ENCODE peak calls at places on chromosome 1, in five cellular contexts. I is prostate gland, K is Panc1, X is stomach, L is endothelial cell of umbilical vein. F is an unnamed sample. For H3K4me1, the result is how much of the 10 kb centered on the place peaks cover.

GRCh38 chr1:145858238-145858936 is 494 bp downstream of the PIAS3 start:
- DNase-seq in X (peak), K (no peak), L (no peak), I (peak), F (peak)

GRCh38 chr1:1826356-1827088 is 48.3 kb upstream of the NADK start:
- DNase-seq in X (no peak), I (no peak), K (no peak), L (no peak), F (no peak)

GRCh38 chr1:206041640-206042039 is 11.3 kb upstream of the RHEX start:
- DNase-seq in I (peak), X (no peak), K (no peak), L (no peak), F (no peak)

GRCh38 chr1:62286778-62287224 is 32.4 kb downstream of the KANK4 start:
- DNase-seq in X (no peak), L (no peak), I (peak), K (no peak), F (no peak)

GRCh38 chr1:3168678-3169077 is 99.7 kb downstream of the PRDM16 start:
- DNase-seq in I (no peak), K (no peak), L (no peak), X (peak), F (peak)

GRCh38 chr1:201088901-201089525 is 23.2 kb downstream of the CACNA1S start:
- DNase-seq in K (no peak), I (no peak), L (no peak), X (no peak), F (peak)

GRCh38 chr1:236759252-236759859 is 35.7 kb upstream of the MTR start:
- DNase-seq in X (no peak), L (peak), I (no peak), K (peak), F (no peak)

GRCh38 chr1:207084701-207085180 is 3.9 kb upstream of the C4BPB start:
- DNase-seq in X (peak), I (peak), K (peak), L (peak), F (peak)

GRCh38 chr1:168629466-168629865 is 53.1 kb downstream of the XCL1 start:
- DNase-seq in K (no peak), I (no peak), L (no peak), X (no peak), F (no peak)

GRCh38 chr1:37465596-37466517 is 8.5 kb upstream of the ZC3H12A start:
- DNase-seq in X (no peak), L (no peak), K (no peak), I (no peak), F (no peak)

GRCh38 chr1:51061231-51061943 is 40.6 kb upstream of the C1orf185 start:
- DNase-seq in I (no peak), X (no peak), K (no peak), L (no peak), F (no peak)

GRCh38 chr1:236484310-236484971 is 39.3 kb upstream of the LGALS8 start:
- DNase-seq in L (no peak), K (no peak), I (no peak), X (no peak), F (no peak)

GRCh38 chr1:3749512-3749911 is 2.7 kb upstream of the CCDC27 start:
- DNase-seq in X (no peak), L (no peak), K (no peak), I (no peak), F (no peak)

GRCh38 chr1:159141584-159142518 is 29.6 kb upstream of the CADM3 start:
- DNase-seq in X (no peak), L (peak), I (no peak), K (no peak), F (no peak)

GRCh38 chr1:200979574-200980451 is 43.7 kb downstream of the KIF21B start:
- DNase-seq in I (no peak), L (peak), K (no peak), X (peak), F (peak)

GRCh38 chr1:246583448-246584185 is 17.4 kb downstream of the CNST start:
- DNase-seq in I (no peak), X (peak), L (peak), K (no peak), F (peak)

GRCh38 chr1:96416111-96416595 is 305.4 kb upstream of the PTBP2 start:
- DNase-seq in I (no peak), K (peak), X (no peak), L (peak), F (no peak)

GRCh38 chr1:1937061-1937460 is 18.0 kb upstream of the TMEM52 start:
- DNase-seq in K (no peak), L (no peak), I (no peak), X (no peak), F (no peak)

GRCh38 chr1:30407862-30408580 is 315.4 kb downstream of the MATN1 start:
- DNase-seq in X (peak), K (no peak), I (no peak), L (no peak), F (no peak)

GRCh38 chr1:166261511-166261910 is 94.7 kb upstream of the FAM78B start:
- DNase-seq in X (no peak), K (no peak), I (no peak), L (no peak), F (no peak)

GRCh38 chr1:35559317-35559944 is 1.8 kb downstream of the NCDN start:
- DNase-seq in X (no peak), I (no peak), L (no peak), K (no peak), F (no peak)

GRCh38 chr1:83693409-83694126 is 305.4 kb downstream of the TTLL7 start:
- DNase-seq in K (no peak), I (no peak), X (no peak), L (peak), F (no peak)

GRCh38 chr1:21955474-21956281 is 18.6 kb upstream of the HSPG2 start:
- DNase-seq in K (no peak), L (no peak), I (no peak), X (no peak), F (peak)

GRCh38 chr1:1602941-1603506 is 3.1 kb upstream of the FNDC10 start:
- DNase-seq in K (no peak), L (no peak), I (no peak), X (no peak), F (peak)

GRCh38 chr1:89022167-89022959 is at the start of gene GBP3:
- DNase-seq in I (no peak), L (peak), K (peak), X (no peak), F (no peak)

GRCh38 chr1:66445492-66446181 is 88.3 kb upstream of the SGIP1 start:
- DNase-seq in K (no peak), I (no peak), L (peak), X (peak), F (peak)

GRCh38 chr1:114455102-114455785 is 55.8 kb downstream of the TRIM33 start:
- DNase-seq in X (no peak), L (peak), K (no peak), I (no peak), F (no peak)

GRCh38 chr1:35043498-35043897 is 11.8 kb upstream of the ZMYM6 start:
- DNase-seq in I (no peak), K (no peak), X (no peak), L (no peak), F (no peak)

GRCh38 chr1:193486671-193487229 is 300.3 kb upstream of the B3GALT2 start:
- DNase-seq in L (no peak), K (no peak), I (no peak), X (no peak), F (no peak)

GRCh38 chr1:224739997-224740687 is 124.0 kb downstream of the CNIH3 start:
- DNase-seq in I (no peak), K (no peak), X (no peak), L (no peak), F (no peak)

GRCh38 chr1:180230791-180231505 is 884 bp downstream of the LHX4 start:
- DNase-seq in K (no peak), X (no peak), I (no peak), L (peak), F (peak)

GRCh38 chr1:171841931-171842723 is 829 bp downstream of the DNM3 start:
- DNase-seq in I (no peak), K (no peak), L (peak), X (no peak), F (peak)

GRCh38 chr1:199687321-199687720 is 340.2 kb upstream of the NR5A2 start:
- DNase-seq in K (no peak), X (no peak), I (no peak), L (peak), F (no peak)

GRCh38 chr1:219990782-219991510 is 55.4 kb downstream of the EPRS1 start:
- DNase-seq in L (peak), K (peak), I (no peak), X (no peak), F (no peak)

GRCh38 chr1:115839706-115840095 is 1.2 kb downstream of the NHLH2 start:
- DNase-seq in X (no peak), L (no peak), I (no peak), K (no peak), F (no peak)

GRCh38 chr1:43993206-43993914 is 2.0 kb downstream of the CCDC24 start:
- DNase-seq in L (no peak), X (no peak), K (no peak), I (no peak), F (no peak)

GRCh38 chr1:209728466-209728865 is 23.8 kb downstream of the HSD11B1 start:
- DNase-seq in L (no peak), I (no peak), X (no peak), K (no peak), F (no peak)

GRCh38 chr1:184326278-184326677 is 60.6 kb upstream of the C1orf21 start:
- DNase-seq in L (no peak), K (no peak), X (no peak), I (no peak), F (peak)
- TF ChIP-seq POLR2AphosphoS5 in L (no peak), K (no peak), X (no peak), I (peak), F (no peak)

GRCh38 chr1:151198254-151199127 is at the start of gene PIP5K1A:
- DNase-seq in X (peak), K (peak), L (peak), I (peak), F (peak)
- H3K4me1 ChIP-seq in X (half or more), K (under half), L (under half), I (under half), F (under half)

DNA sequence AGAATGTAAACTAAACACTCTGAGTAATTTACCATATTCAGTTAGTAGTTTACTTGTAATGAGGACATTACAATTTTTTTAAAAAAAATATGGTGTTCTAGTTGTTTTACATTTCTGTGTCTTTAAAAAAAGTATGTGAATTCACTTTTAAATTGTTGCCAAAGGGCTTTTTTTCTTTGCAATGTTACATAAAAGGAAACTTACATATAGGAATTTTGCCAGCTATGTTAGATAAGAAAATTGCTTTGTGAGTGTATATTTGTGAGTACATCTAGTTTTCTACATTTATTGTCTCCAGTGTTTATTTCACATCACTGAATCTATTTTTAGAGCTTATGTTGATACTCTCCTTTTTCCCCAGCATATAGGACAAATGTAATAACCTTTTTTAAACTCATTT is 206.8 kb downstream of the GPR52 start:
- DNase-seq in L (no peak), K (no peak), I (no peak), X (no peak), F (no peak)
- H3K27ac ChIP-seq in L (no peak), K (no peak), I (no peak), X (no peak), F (no peak)

DNA sequence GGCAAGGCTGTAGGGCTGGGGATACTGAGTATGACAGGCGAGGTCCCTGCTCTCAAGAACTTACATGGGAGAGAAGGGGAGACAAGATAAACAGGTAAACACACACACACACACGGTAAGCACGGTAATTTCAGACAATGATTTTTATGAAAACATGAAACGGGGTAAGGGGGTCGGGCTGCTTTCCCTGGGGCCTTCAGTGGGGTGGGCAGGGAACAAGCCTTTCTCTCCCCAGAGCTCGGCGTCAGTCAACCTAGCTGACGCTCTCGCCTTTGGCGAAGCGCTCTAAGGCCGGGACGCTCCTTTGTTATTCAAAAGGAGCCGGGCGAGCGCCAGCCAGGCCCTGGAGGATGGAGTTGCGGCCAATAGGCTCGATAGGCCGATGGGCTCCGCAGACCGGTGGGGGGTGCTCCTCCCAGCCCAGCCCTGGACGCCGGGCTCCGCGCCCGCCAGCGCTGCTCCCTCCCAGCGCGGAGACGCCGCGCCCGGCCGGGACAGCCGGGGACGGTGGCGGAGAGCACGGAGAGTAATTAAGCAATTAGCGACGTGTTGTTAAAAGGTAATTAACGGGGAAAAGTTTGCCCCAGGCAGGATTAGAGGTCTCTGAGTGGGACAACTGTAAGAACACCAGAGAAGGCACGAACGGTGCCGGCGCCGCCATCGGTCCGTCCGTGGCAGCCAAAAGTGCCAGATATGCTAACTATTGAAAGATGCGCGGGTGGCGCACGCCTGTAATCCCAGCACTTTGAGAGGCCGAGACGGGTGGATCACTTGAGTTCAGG is 980 bp upstream of the INKA2 start:
- DNase-seq in K (no peak), L (peak), X (peak), I (peak), F (peak)
- TF ChIP-seq POLR2AphosphoS5 in K (no peak), L (no peak), X (peak), I (no peak), F (no peak)

GRCh38 chr1:203281033-203281432 is 24.3 kb upstream of the BTG2 start:
- DNase-seq in K (no peak), X (no peak), I (no peak), L (no peak), F (no peak)

GRCh38 chr1:203284411-203285208 is 20.7 kb upstream of the BTG2 start:
- DNase-seq in I (no peak), L (no peak), K (no peak), X (no peak), F (no peak)

GRCh38 chr1:203281851-203282661 is 23.3 kb upstream of the BTG2 start:
- DNase-seq in K (no peak), L (no peak), X (no peak), I (no peak), F (no peak)

GRCh38 chr1:203283597-203283996 is 21.7 kb upstream of the BTG2 start:
- DNase-seq in L (no peak), X (no peak), K (no peak), I (no peak), F (no peak)

DNA sequence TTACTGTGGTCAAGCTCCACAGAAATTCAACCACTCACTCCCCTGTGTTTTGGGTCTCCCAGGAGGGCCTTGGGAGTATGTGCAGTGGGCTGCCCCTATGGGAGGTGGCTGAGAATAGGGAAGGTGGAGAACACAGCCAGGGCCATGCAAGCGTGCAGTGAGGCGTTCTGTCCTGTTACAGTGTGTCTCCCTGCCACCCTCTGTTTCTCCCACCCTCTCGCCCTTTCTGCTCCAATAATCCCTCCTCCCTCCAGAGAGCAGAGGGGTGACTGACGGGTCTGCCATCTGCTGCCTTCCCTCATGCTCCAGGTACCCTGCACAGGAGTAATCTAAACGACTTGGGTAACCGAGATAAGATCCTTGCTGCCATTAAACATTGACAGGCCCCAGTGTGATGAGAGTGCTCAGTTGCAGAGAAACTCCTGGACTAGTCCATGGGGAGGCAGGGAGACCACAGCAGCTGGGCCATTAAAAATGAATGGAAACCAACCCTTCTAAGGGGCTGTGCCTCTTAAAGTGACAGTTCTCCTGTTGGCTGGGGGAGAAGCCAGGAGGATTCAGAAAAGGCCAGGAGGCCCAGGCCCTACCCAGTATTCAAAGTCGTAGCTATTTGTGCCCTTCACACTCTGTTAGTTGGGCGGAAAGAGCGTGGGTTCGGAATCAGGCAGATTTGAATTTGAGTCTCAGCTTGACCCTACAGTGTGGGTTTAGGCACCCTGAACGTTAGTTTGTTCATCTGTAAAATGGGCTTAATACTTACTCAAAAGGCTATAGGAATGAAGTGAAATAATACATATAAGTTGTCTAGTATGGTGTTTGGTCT is 22.4 kb upstream of the BTG2 start:
- DNase-seq in L (no peak), X (no peak), K (no peak), I (no peak), F (no peak)
- H3K4me1 ChIP-seq in L (under half), X (half or more), K (under half), I (under half), F (under half)

GRCh38 chr1:119740886-119741780 is 27.6 kb downstream of the HMGCS2 start:
- DNase-seq in L (no peak), K (no peak), X (no peak), I (no peak), F (no peak)
- H3K27ac ChIP-seq in L (no peak), K (no peak), X (no peak), I (no peak), F (no peak)

GRCh38 chr1:33347650-33347992 is 26.7 kb upstream of the A3GALT2 start:
- DNase-seq in I (no peak), X (no peak), L (peak), K (no peak), F (no peak)

GRCh38 chr1:33348194-33348593 is 27.3 kb upstream of the A3GALT2 start:
- DNase-seq in K (no peak), I (no peak), L (no peak), X (no peak), F (no peak)

GRCh38 chr1:33349778-33350610 is 29.1 kb upstream of the A3GALT2 start:
- DNase-seq in K (no peak), L (peak), X (peak), I (peak), F (peak)

GRCh38 chr1:33349081-33349759 is 28.3 kb upstream of the A3GALT2 start:
- DNase-seq in X (peak), I (peak), L (peak), K (no peak), F (peak)

GRCh38 chr1:33348676-33349080 is 27.8 kb upstream of the A3GALT2 start:
- DNase-seq in I (no peak), K (no peak), X (no peak), L (peak), F (peak)
- TF ChIP-seq POLR2AphosphoS5 in I (peak), K (no peak), X (peak), L (no peak), F (no peak)

DNA sequence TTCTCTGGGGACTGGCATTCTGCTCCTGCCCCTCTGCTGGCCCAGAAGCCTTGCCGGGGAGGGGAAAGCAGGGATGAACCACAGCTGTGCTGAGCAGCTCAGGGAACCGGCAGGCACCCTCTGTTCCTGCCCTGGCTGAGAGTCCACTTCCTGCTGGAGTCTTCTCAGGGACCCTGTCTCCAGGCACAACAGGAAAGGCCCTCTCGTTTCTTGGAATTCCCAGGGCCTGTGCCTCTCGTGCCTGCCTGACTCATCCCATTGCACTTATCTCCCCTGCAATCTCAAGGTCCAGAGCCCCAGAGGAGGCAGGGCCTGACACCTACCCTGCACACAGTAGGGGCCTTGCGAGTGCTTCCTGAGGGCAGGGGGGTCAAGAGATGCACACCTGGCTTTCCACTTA is 1.1 kb upstream of the EDN2 start:
- DNase-seq in L (peak), K (no peak), I (no peak), X (no peak), F (no peak)
- H3K4me1 ChIP-seq in L (under half), K (under half), I (under half), X (half or more), F (under half)

DNA sequence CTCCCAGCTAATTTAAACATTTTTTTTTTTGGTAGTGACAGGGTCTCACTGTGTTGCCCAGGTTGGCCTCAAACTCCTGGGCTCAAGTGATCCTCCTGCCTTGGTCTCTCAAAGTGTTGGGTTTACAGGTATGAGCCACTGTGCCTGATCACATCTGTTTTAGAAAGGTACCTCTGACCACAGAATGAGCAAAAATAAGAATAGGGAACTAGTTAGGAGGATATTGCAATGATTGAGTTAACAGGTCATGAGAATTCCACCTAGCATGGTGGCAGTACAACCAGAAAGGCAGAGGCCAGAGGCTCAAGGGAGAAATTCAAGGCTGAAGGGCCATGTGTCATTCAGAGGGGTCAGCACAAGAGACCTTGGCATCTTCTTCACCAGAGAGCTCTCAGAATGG is 49.6 kb downstream of the ELAPOR1 start:
- DNase-seq in I (no peak), K (no peak), L (no peak), X (no peak), F (no peak)
- H3K27ac ChIP-seq in I (no peak), K (no peak), L (no peak), X (peak), F (peak)

GRCh38 chr1:118992868-118993711 is 4.9 kb upstream of the TBX15 start:
- DNase-seq in L (no peak), I (no peak), X (no peak), K (no peak), F (peak)
- TF ChIP-seq POLR2AphosphoS5 in L (no peak), I (no peak), X (no peak), K (no peak), F (no peak)